ENCODE peak calls at places on chromosomes 7 and 10, in eight cellular contexts. K is NB4, Z is HepG2, A is sigmoid colon, F is breast epithelium, V is H54, T is esophagus muscularis mucosa, I is body of pancreas. R is an unnamed sample.

GRCh38 chr7:142868881-142869415 is 14.1 kb downstream of the EPHB6 start:
- DNase-seq in Z (no peak), V (no peak), I (no peak), T (peak), A (no peak), F (no peak), K (no peak), R (no peak)

GRCh38 chr7:42237891-42238531 is 1.0 kb upstream of the GLI3 start:
- DNase-seq in A (peak), K (peak), F (peak), I (peak), Z (no peak), V (peak), T (no peak), R (no peak)

GRCh38 chr10:6024334-6024682 is 37.9 kb downstream of the IL2RA start:
- DNase-seq in A (no peak), T (peak), I (no peak), F (no peak), K (no peak), V (no peak), Z (no peak), R (no peak)

GRCh38 chr7:36945612-36946400 is 221.5 kb upstream of the AOAH start:
- DNase-seq in A (no peak), T (no peak), F (no peak), Z (peak), I (peak), K (no peak), V (no peak), R (no peak)

GRCh38 chr10:96588060-96588554 is 1.3 kb upstream of the TM9SF3 start:
- DNase-seq in T (no peak), F (no peak), K (peak), Z (peak), A (no peak), V (no peak), I (peak), R (no peak)

GRCh38 chr7:35878356-35878755 is 77.5 kb downstream of the SEPTIN7 start:
- DNase-seq in F (no peak), Z (no peak), A (no peak), V (no peak), K (no peak), T (no peak), I (no peak), R (no peak)

GRCh38 chr10:124058346-124059003 is 34.9 kb downstream of the CHST15 start:
- DNase-seq in F (no peak), T (no peak), I (no peak), K (no peak), V (no peak), Z (no peak), A (no peak), R (no peak)

GRCh38 chr7:119465798-119466305 is 807.1 kb upstream of the KCND2 start:
- DNase-seq in I (peak), K (no peak), Z (no peak), V (no peak), F (no peak), A (no peak), T (no peak), R (no peak)

GRCh38 chr10:83934062-83934461 is 205.2 kb upstream of the GHITM start:
- DNase-seq in Z (no peak), K (no peak), T (no peak), A (no peak), I (no peak), F (no peak), V (no peak), R (no peak)

GRCh38 chr7:82789883-82790609 is 346.5 kb upstream of the CACNA2D1 start:
- DNase-seq in A (no peak), K (no peak), V (no peak), F (no peak), Z (no peak), I (no peak), T (no peak), R (no peak)

GRCh38 chr10:46299531-46300366 is 13.0 kb downstream of the ANTXRL start:
- DNase-seq in V (no peak), Z (no peak), A (peak), I (no peak), F (no peak), K (peak), T (no peak), R (no peak)

GRCh38 chr7:157709531-157710251 is 372.9 kb downstream of the DNAJB6 start:
- DNase-seq in K (no peak), Z (no peak), F (no peak), T (no peak), V (no peak), A (peak), I (no peak), R (no peak)

GRCh38 chr10:91887075-91887899 is 22.0 kb downstream of the FGFBP3 start:
- DNase-seq in I (no peak), T (no peak), K (peak), Z (peak), A (peak), F (no peak), V (no peak), R (peak)
- TF ChIP-seq POLR2A in I (no peak), T (no peak), K (no peak), Z (no peak), A (no peak), F (no peak), V (no peak), R (no peak)

GRCh38 chr10:48606530-48607355 is 1.9 kb upstream of the ARHGAP22 start:
- DNase-seq in A (peak), F (no peak), I (peak), V (peak), Z (no peak), T (peak), K (peak), R (no peak)
- TF ChIP-seq POLR2A in A (no peak), F (no peak), I (no peak), V (no peak), Z (no peak), T (no peak), K (no peak), R (no peak)

DNA sequence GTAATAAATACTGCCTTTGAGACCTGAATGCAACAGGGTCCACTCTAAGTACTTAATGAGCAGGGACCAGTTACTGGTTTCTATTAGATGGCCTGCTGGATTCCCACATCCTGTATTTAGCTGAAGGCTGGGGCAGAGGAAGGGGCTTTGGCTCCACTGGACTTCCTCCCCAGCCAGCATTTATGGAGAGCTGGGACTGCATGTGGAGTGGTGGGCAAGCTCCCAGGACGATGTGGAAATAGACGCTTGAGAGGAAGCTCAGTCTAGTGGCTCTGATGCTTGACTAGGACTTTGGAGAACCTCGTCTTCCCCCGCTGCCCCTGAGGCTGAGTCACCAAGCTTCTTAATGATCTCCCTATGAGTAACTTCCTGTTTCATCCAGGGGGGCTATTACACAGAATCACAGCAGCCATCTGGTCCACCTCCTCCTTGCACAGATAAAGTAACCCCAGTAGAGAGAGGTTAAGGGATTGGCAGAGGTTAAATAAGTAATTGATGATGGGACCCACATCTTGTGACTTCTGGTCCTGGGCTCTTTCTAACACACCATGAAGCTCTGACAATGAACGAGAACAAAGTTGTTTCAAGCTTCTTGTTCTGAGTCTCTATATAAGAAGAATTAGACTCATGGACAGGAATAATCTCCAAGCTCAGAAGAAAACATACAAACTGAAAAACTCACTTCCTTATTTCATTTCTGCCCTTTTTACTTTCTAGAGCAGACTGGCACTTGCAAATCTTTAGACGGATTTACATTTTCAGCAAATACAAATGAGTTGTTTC is 126.2 kb downstream of the PRPF18 start:
- DNase-seq in V (peak), T (peak), F (no peak), I (peak), K (peak), Z (no peak), A (peak), R (peak)
- TF ChIP-seq POLR2A in V (no peak), T (no peak), F (no peak), I (no peak), K (no peak), Z (no peak), A (no peak), R (no peak)

DNA sequence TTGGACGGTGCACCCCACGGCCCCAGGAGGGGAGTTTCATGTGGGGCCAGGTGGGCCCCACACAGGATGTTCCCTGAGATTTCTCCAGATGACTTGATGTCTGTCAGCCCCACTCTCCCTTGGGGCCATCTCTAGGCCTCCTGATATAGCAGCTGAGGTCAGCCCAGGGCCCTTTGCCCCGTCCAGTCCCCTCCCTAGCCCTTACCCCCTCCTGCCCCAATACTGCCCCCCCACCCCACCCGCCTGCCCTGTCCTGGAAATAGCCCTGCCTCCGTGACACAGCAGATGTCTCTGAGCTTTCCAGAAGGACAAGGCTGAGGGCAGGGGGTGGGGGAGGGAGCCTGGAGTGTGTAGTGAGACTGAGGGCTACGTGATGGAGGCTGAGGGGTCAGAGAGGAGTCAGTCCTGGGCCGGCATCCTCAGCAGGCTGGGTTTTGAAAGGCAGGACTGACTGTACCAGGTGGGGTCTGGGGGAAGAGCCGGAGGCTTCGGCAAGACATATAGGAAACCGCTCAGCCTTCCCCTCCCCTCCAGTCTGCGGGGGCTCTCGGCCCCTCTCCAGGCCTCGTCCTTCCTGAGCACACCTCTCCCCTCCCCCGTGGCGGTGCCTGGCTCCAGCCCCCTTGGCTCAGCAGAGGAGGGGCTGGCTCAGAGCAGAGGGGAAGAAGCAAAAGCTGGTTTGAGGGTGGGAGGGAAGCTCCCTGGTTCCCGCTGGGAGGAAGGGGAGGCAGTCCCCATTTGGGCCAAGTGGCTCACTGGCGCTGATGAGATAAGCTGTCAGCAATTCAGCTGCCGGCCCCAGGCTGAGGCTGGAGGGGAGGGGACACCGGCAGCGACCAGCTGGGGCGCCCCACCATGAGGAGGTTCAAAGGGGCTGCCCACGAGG is 2.0 kb downstream of the FLNC start:
- DNase-seq in I (no peak), T (no peak), A (peak), Z (no peak), V (peak), K (peak), F (no peak), R (no peak)
- TF ChIP-seq POLR2A in I (no peak), T (no peak), A (no peak), Z (no peak), V (no peak), K (no peak), F (no peak), R (no peak)

DNA sequence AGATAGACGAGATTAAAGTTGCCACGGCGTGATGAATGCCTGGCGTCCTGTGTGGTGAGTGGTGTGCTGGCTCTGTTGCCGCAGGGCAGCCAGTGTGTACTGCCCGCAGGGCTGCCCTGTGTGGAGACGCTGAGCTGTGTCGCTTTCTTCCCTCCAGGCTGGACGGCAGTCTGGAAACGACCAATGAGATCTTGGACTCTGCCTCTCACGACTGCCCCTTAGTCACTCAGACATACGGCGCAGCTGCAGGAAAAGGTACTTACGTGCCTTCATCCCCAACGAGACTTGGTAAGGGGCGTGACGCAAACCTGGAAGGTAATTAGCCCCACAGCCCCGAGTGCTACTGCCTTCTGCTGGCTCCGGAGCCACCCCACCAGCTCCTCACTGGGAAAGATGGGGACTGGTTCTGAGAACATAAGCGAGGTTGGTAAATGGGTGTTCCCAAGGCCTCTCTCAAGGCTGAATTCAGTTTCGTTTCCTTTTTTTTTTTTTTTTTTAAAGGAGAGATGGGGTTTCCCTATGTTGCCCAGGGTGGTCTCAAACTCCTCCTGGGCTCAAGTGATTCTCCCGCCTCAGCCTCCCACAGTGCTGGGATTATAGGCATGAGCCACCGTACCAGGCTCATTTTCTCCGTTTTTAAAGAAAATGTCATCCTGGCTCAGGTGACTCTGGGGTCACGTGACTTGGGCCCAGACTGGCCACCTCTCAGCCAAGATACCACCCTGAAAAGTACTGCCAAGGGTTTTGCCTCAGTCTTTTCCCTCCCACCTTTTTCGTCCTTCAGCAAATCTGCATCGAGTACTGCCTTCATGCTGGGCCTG is 39.6 kb downstream of the WIPI2 start:
- DNase-seq in I (no peak), Z (no peak), V (no peak), K (no peak), F (no peak), T (no peak), A (no peak), R (no peak)
- TF ChIP-seq POLR2A in I (no peak), Z (no peak), V (no peak), K (no peak), F (no peak), T (no peak), A (no peak), R (no peak)